ENCODE peak calls at places on chromosome 21, in seven cellular contexts. A is upper lobe of left lung; B is CD8-positive, alpha-beta T cell; Z is PC-3; F is uterus; Q is ovary; K is colonic mucosa. V is an unnamed sample. For H3K4me1, the result is how much of the 10 kb centered on the place peaks cover.

GRCh38 chr21:31750843-31751242 is 18.9 kb upstream of the SCAF4 start:
- DNase-seq in A (no peak), B (no peak), Z (peak), F (no peak), Q (no peak), K (no peak), V (no peak)

GRCh38 chr21:28538987-28539622 is 453.6 kb downstream of the LTN1 start:
- DNase-seq in A (no peak), B (no peak), Z (peak), F (no peak), Q (no peak), K (no peak), V (no peak)

GRCh38 chr21:28822882-28823335 is 169.8 kb downstream of the LTN1 start:
- DNase-seq in A (no peak), B (no peak), Z (peak), F (peak), Q (no peak), K (peak), V (no peak)

GRCh38 chr21:41170442-41170841 is 2.5 kb downstream of the BACE2 start:
- DNase-seq in A (peak), B (no peak), Z (peak), F (peak), Q (no peak), K (peak), V (no peak)

GRCh38 chr21:14553422-14553821 is 7.3 kb upstream of the SAMSN1 start:
- DNase-seq in A (no peak), B (no peak), Z (no peak), F (no peak), Q (no peak), K (no peak), V (no peak)

GRCh38 chr21:27674037-27674436 is 707.1 kb upstream of the ADAMTS5 start:
- DNase-seq in A (no peak), B (no peak), Z (peak), F (no peak), Q (no peak), K (no peak), V (no peak)

GRCh38 chr21:17118638-17119384 is 394.0 kb upstream of the CXADR start:
- DNase-seq in A (no peak), B (no peak), Z (no peak), F (no peak), Q (no peak), K (no peak), V (no peak)

GRCh38 chr21:15701845-15702244 is 27.9 kb upstream of the USP25 start:
- DNase-seq in A (no peak), B (no peak), Z (no peak), F (no peak), Q (no peak), K (no peak), V (no peak)

GRCh38 chr21:39176312-39176711 is 6.9 kb downstream of the PSMG1 start:
- DNase-seq in A (no peak), B (no peak), Z (no peak), F (no peak), Q (no peak), K (no peak), V (no peak)

GRCh38 chr21:38377165-38378093 is 120.6 kb downstream of the KCNJ15 start:
- DNase-seq in A (no peak), B (no peak), Z (peak), F (no peak), Q (no peak), K (no peak), V (no peak)

GRCh38 chr21:33021667-33022066 is 4.1 kb upstream of the OLIG2 start:
- DNase-seq in A (no peak), B (no peak), Z (no peak), F (no peak), Q (no peak), K (no peak), V (no peak)

GRCh38 chr21:15809065-15809464 is 79.3 kb downstream of the USP25 start:
- DNase-seq in A (no peak), B (no peak), Z (no peak), F (no peak), Q (no peak), K (no peak), V (no peak)

GRCh38 chr21:22993822-22994574 is 1995.8 kb downstream of the NCAM2 start:
- DNase-seq in A (no peak), B (no peak), Z (no peak), F (no peak), Q (no peak), K (no peak), V (no peak)

GRCh38 chr21:32565856-32566465 is 19.4 kb downstream of the TCP10L start:
- DNase-seq in A (no peak), B (no peak), Z (no peak), F (no peak), Q (no peak), K (no peak), V (no peak)

GRCh38 chr21:23949493-23949892 is 1657.8 kb downstream of the MRPL39 start:
- DNase-seq in A (no peak), B (no peak), Z (no peak), F (no peak), Q (no peak), K (no peak), V (no peak)

GRCh38 chr21:33492571-33492970 is 1.1 kb upstream of the DNAJC28 start:
- DNase-seq in A (no peak), B (no peak), Z (peak), F (no peak), Q (no peak), K (no peak), V (no peak)

GRCh38 chr21:42537106-42537742 is 23.6 kb downstream of the SLC37A1 start:
- DNase-seq in A (peak), B (no peak), Z (peak), F (no peak), Q (no peak), K (no peak), V (no peak)

GRCh38 chr21:42539931-42540343 is 26.3 kb downstream of the SLC37A1 start:
- DNase-seq in A (peak), B (no peak), Z (no peak), F (no peak), Q (no peak), K (no peak), V (no peak)

GRCh38 chr21:42539342-42539741 is 25.7 kb downstream of the SLC37A1 start:
- DNase-seq in A (peak), B (no peak), Z (no peak), F (no peak), Q (no peak), K (peak), V (no peak)

GRCh38 chr21:42540396-42540795 is 26.7 kb downstream of the SLC37A1 start:
- DNase-seq in A (no peak), B (no peak), Z (no peak), F (no peak), Q (no peak), K (no peak), V (no peak)

DNA sequence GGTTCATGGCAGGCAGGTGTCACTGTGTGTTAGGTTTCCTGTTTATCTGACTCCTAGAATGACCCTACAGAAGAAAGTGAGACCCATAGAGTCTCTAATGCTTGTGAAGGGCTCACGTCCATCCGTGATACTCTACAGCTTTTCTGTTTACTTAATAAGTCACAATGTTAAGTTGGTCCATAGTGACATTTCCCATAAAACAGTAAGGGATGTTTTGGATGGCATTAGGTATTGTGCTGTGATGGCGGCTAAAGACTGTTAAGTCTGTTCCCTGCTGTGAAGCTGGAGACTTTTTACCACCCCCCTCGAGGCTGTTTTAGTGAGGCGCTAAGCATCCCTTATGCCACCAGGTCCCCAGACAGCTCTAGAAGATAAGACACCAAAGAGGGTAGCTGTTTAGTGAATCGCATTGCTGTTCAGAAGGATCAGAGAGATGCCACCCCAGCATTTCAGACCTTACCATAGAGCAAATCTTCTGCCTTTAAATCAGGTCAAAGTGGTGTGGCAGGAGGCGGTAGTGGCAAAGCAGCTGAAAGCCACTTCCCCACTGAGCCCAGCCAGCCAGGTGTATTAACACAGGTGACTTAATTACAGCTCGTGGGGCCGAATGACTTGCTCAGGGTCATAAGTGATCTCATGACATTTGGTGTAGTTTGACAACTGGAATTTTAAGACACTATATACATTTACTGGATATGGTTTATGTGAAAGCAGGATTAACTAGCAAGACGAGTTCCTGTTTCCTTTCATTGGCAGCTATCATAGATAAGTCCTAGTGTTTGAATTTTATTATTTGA is 25.0 kb downstream of the SLC37A1 start:
- DNase-seq in A (peak), B (no peak), Z (no peak), F (no peak), Q (no peak), K (no peak), V (no peak)
- H3K4me1 ChIP-seq in A (under half), B (under half), Z (under half), F (under half), Q (under half), K (under half), V (under half)

GRCh38 chr21:45096216-45096615 is 21.8 kb downstream of the ADARB1 start:
- DNase-seq in A (no peak), B (no peak), Z (no peak), F (no peak), Q (no peak), K (no peak), V (no peak)

GRCh38 chr21:45091540-45092322 is 17.4 kb downstream of the ADARB1 start:
- DNase-seq in A (no peak), B (no peak), Z (no peak), F (no peak), Q (no peak), K (no peak), V (no peak)

GRCh38 chr21:45094412-45094811 is 20.0 kb downstream of the ADARB1 start:
- DNase-seq in A (no peak), B (no peak), Z (no peak), F (no peak), Q (no peak), K (no peak), V (no peak)

GRCh38 chr21:45095505-45095904 is 21.1 kb downstream of the ADARB1 start:
- DNase-seq in A (no peak), B (no peak), Z (no peak), F (no peak), Q (no peak), K (no peak), V (no peak)

GRCh38 chr21:45093064-45093532 is 18.7 kb downstream of the ADARB1 start:
- DNase-seq in A (no peak), B (no peak), Z (no peak), F (no peak), Q (no peak), K (no peak), V (no peak)
- H3K4me1 ChIP-seq in A (half or more), B (under half), Z (under half), F (under half), Q (under half), K (under half), V (under half)

GRCh38 chr21:44706026-44706705 is 5.2 kb downstream of the TSPEAR start:
- DNase-seq in A (no peak), B (no peak), Z (no peak), F (no peak), Q (no peak), K (peak), V (no peak)

GRCh38 chr21:44704636-44705001 is 6.8 kb downstream of the TSPEAR start:
- DNase-seq in A (no peak), B (no peak), Z (no peak), F (no peak), Q (no peak), K (peak), V (no peak)

GRCh38 chr21:44702111-44702972 is 5.4 kb downstream of the KRTAP10-12 start:
- DNase-seq in A (no peak), B (no peak), Z (no peak), F (no peak), Q (no peak), K (peak), V (no peak)

GRCh38 chr21:44702973-44703730 is 6.2 kb downstream of the KRTAP10-12 start:
- DNase-seq in A (no peak), B (no peak), Z (no peak), F (no peak), Q (no peak), K (peak), V (no peak)

DNA sequence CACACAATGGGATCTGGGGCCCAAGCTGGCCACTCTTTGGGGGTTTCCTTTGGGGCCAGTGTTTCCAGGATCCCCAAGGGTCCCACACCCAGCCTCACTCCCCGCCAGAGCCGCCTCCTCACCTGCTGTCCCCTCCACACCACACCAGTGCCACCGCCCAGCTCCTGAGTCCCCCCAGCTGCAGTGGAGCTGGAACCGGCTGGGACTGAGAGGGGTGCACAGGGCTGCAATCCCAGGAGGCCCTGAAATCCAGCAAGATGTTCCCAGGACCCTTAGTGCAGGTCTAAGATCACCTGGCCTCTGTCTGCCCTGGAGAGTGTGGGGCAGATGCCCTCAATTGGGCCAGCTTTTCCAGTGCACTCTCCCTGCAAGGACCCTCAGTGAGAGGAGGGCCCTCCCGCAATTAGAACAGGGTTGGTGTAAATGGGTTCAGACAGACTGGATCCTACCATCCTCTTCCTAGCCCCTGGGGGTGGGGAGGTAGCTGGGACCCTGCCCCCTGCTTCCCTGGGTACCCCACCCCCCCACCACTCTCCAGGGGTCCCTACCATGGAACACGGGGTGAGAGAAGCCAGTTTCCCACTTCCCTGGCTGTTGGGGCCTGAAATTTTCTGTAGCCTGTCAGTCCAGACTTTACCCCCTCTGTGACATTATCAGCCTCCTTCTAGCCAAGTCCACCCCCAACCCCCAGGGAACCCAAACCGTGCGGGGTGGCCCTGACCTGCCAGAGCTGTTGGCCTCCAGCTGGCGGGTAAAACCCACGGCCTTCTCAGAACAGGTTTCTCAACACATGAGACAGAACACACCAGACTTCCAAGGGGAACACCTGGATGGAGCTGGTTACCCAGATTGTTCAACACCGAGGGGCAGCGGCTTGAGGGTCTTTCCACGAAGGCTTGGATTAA is 7.0 kb downstream of the KRTAP10-12 start:
- DNase-seq in A (no peak), B (no peak), Z (no peak), F (no peak), Q (no peak), K (peak), V (no peak)
- H3K4me1 ChIP-seq in A (under half), B (under half), Z (under half), F (under half), Q (under half), K (under half), V (under half)

GRCh38 chr21:25573409-25574206 is 33.7 kb downstream of the MRPL39 start:
- DNase-seq in A (no peak), B (peak), Z (peak), F (no peak), Q (no peak), K (no peak), V (no peak)
- H3K4me1 ChIP-seq in A (under half), B (under half), Z (half or more), F (under half), Q (under half), K (under half), V (under half)

V was measured in esophagus squamous epithelium.